ENCODE peak calls at places on chromosomes 7 and 10, in nine cellular contexts. V, O, Z, N, T, M, D, L and B are unnamed samples.

GRCh38 chr7:133552079-133552478 is 299.2 kb downstream of the EXOC4 start:
- DNase-seq in V (no peak), O (no peak), Z (no peak), N (no peak), T (no peak), M (no peak), D (no peak), L (no peak), B (no peak)

GRCh38 chr10:23158370-23158769 is 33.7 kb upstream of the PTF1A start:
- DNase-seq in V (peak; percentile 20), O (peak; percentile 60), Z (peak; percentile 13), N (peak; percentile 50), T (peak; percentile 26), M (peak; percentile 75), D (peak; percentile 17), L (peak; percentile 14), B (peak; percentile 66)

GRCh38 chr10:48526371-48526821 is 78.5 kb downstream of the ARHGAP22 start:
- DNase-seq in V (no peak), O (no peak), Z (no peak), N (peak; percentile 94), T (no peak), M (peak; percentile 70), D (peak; percentile 75), L (no peak), B (peak; percentile 83)

GRCh38 chr10:5945561-5946418 is 31.6 kb downstream of the IL15RA start:
- DNase-seq in V (no peak), O (no peak), Z (no peak), N (peak; percentile 79), T (peak; percentile 38), M (peak; percentile 98), D (peak; percentile 36), L (no peak), B (peak; percentile 93)

GRCh38 chr7:70271617-70272081 is 673.4 kb downstream of the AUTS2 start:
- DNase-seq in V (no peak), O (peak; percentile 68), Z (no peak), N (no peak), T (no peak), M (no peak), D (no peak), L (peak; percentile 79), B (no peak)

GRCh38 chr10:1199345-1199673 is 143.1 kb downstream of the WDR37 start:
- DNase-seq in V (no peak), O (no peak), Z (no peak), N (no peak), T (no peak), M (no peak), D (no peak), L (no peak), B (no peak)

GRCh38 chr10:359093-359492 is 223.8 kb downstream of the ZMYND11 start:
- DNase-seq in V (no peak), O (no peak), Z (no peak), N (no peak), T (no peak), M (no peak), D (no peak), L (no peak), B (no peak)

GRCh38 chr10:88958721-88959120 is 6.1 kb upstream of the ACTA2 start:
- DNase-seq in V (no peak), O (no peak), Z (no peak), N (no peak), T (no peak), M (no peak), D (no peak), L (no peak), B (peak; percentile 57)

GRCh38 chr10:128932071-128932820 is 534.8 kb upstream of the MGMT start:
- DNase-seq in V (no peak), O (no peak), Z (no peak), N (no peak), T (no peak), M (no peak), D (no peak), L (no peak), B (no peak)

GRCh38 chr7:21948364-21948763 is 2.7 kb upstream of the CDCA7L start:
- DNase-seq in V (no peak), O (no peak), Z (no peak), N (peak; percentile 61), T (no peak), M (no peak), D (no peak), L (no peak), B (no peak)

GRCh38 chr10:66714741-66715140 is 211.1 kb upstream of the LRRTM3 start:
- DNase-seq in V (no peak), O (no peak), Z (no peak), N (peak; percentile 71), T (no peak), M (no peak), D (no peak), L (no peak), B (no peak)

GRCh38 chr10:103493911-103494877 is 689 bp downstream of the NEURL1 start:
- DNase-seq in V (no peak), O (no peak), Z (peak; percentile 38), N (no peak), T (no peak), M (no peak), D (no peak), L (no peak), B (no peak)

GRCh38 chr10:70474780-70475179 is 3.8 kb upstream of the PALD1 start:
- DNase-seq in V (no peak), O (no peak), Z (no peak), N (no peak), T (no peak), M (no peak), D (peak; percentile 44), L (no peak), B (no peak)

GRCh38 chr10:73991846-73992245 is 6.1 kb upstream of the VCL start:
- DNase-seq in V (peak; percentile 72), O (no peak), Z (peak; percentile 82), N (no peak), T (no peak), M (no peak), D (no peak), L (no peak), B (no peak)

GRCh38 chr10:14656052-14656451 is 118.6 kb downstream of the FAM107B start:
- DNase-seq in V (no peak), O (no peak), Z (no peak), N (no peak), T (no peak), M (no peak), D (no peak), L (no peak), B (no peak)

GRCh38 chr10:6204063-6204340 is 1.3 kb downstream of the PFKFB3 start:
- DNase-seq in V (peak; percentile 32), O (no peak), Z (peak; percentile 35), N (no peak), T (no peak), M (no peak), D (no peak), L (no peak), B (no peak)

GRCh38 chr10:100939763-100940344 is 27.1 kb downstream of the SLF2 start:
- DNase-seq in V (no peak), O (no peak), Z (no peak), N (peak; percentile 12), T (no peak), M (no peak), D (no peak), L (no peak), B (peak; percentile 40)

GRCh38 chr10:8206882-8207281 is 152.4 kb downstream of the GATA3 start:
- DNase-seq in V (no peak), O (no peak), Z (no peak), N (no peak), T (no peak), M (no peak), D (no peak), L (no peak), B (no peak)

GRCh38 chr10:17882557-17882956 is 69.2 kb upstream of the SLC39A12 start:
- DNase-seq in V (no peak), O (no peak), Z (no peak), N (peak; percentile 82), T (no peak), M (peak; percentile 56), D (no peak), L (no peak), B (no peak)

GRCh38 chr10:124678566-124679240 is 65.5 kb downstream of the FAM53B start:
- DNase-seq in V (peak; percentile 41), O (no peak), Z (peak; percentile 76), N (no peak), T (no peak), M (no peak), D (no peak), L (no peak), B (no peak)

GRCh38 chr7:149218469-149219420 is 20.7 kb upstream of the ZNF212 start:
- DNase-seq in V (no peak), O (no peak), Z (no peak), N (no peak), T (no peak), M (no peak), D (no peak), L (no peak), B (no peak)

GRCh38 chr7:45240187-45240776 is 82.7 kb downstream of the RAMP3 start:
- DNase-seq in V (no peak), O (no peak), Z (no peak), N (no peak), T (no peak), M (no peak), D (no peak), L (no peak), B (no peak)

GRCh38 chr7:92697414-92697813 is 107.2 kb upstream of the FAM133B start:
- DNase-seq in V (no peak), O (no peak), Z (no peak), N (no peak), T (no peak), M (no peak), D (no peak), L (no peak), B (no peak)

GRCh38 chr7:3162286-3162685 is 118.6 kb upstream of the CARD11 start:
- DNase-seq in V (no peak), O (no peak), Z (no peak), N (peak; percentile 36), T (no peak), M (peak; percentile 26), D (no peak), L (no peak), B (peak; percentile 17)

GRCh38 chr10:27783660-27784059 is 38.0 kb upstream of the MKX start:
- DNase-seq in V (no peak), O (peak; percentile 26), Z (peak; percentile 12), N (peak; percentile 27), T (no peak), M (peak; percentile 9), D (peak; percentile 23), L (no peak), B (peak; percentile 37)

GRCh38 chr7:79050592-79050991 is 402.9 kb downstream of the MAGI2 start:
- DNase-seq in V (no peak), O (no peak), Z (no peak), N (peak; percentile 48), T (no peak), M (peak; percentile 44), D (peak; percentile 14), L (no peak), B (no peak)

GRCh38 chr10:44961231-44961571 is 1.6 kb downstream of the RASSF4 start:
- DNase-seq in V (no peak), O (no peak), Z (no peak), N (no peak), T (no peak), M (no peak), D (no peak), L (no peak), B (no peak)